ENCODE peak calls at places on chromosomes 7 and 10, in seven cellular contexts. L, D, R, E, Z, V and A are unnamed samples.

GRCh38 chr10:129568562-129569344 is 101.7 kb downstream of the MGMT start:
- DNase-seq in R (peak; percentile 10), V (no peak), E (no peak), Z (no peak), D (no peak), L (no peak), A (no peak)

GRCh38 chr7:4191046-4191445 is 491.0 kb upstream of the FOXK1 start:
- DNase-seq in L (no peak), V (no peak), E (no peak), Z (no peak), R (no peak), D (no peak), A (no peak)

GRCh38 chr7:128136215-128136597 is 104.9 kb upstream of the LEP start:
- DNase-seq in R (peak; percentile 55), L (no peak), D (no peak), V (no peak), E (no peak), Z (no peak), A (no peak)

GRCh38 chr10:128497660-128498377 is 371.6 kb upstream of the MKI67 start:
- DNase-seq in D (no peak), L (no peak), E (no peak), V (no peak), Z (no peak), R (no peak), A (no peak)

GRCh38 chr10:88232029-88232895 is 350.9 kb downstream of the RNLS start:
- DNase-seq in D (no peak), V (peak; percentile 90), Z (no peak), E (no peak), R (no peak), L (peak; percentile 48), A (no peak)

GRCh38 chr7:106883627-106884026 is 18.5 kb downstream of the PIK3CG start:
- DNase-seq in R (no peak), L (no peak), Z (no peak), E (no peak), D (no peak), V (no peak), A (peak; percentile 58)

GRCh38 chr10:21759232-21759631 is 225.2 kb downstream of the MLLT10 start:
- DNase-seq in Z (no peak), E (no peak), V (no peak), R (no peak), D (no peak), L (no peak), A (no peak)

GRCh38 chr7:50771120-50772002 is 11.3 kb downstream of the GRB10 start:
- DNase-seq in R (no peak), E (no peak), L (no peak), D (no peak), V (no peak), Z (no peak), A (no peak)

GRCh38 chr10:74039561-74040145 is 41.7 kb downstream of the VCL start:
- DNase-seq in L (peak; percentile 91), E (no peak), R (no peak), Z (no peak), V (no peak), D (no peak), A (no peak)

GRCh38 chr7:141722529-141722928 is 14.4 kb downstream of the WEE2 start:
- DNase-seq in R (no peak), E (no peak), L (no peak), V (no peak), Z (no peak), D (no peak), A (no peak)

GRCh38 chr10:103843854-103844567 is 11.4 kb downstream of the SH3PXD2A start:
- DNase-seq in E (no peak), V (peak; percentile 84), D (no peak), Z (no peak), R (no peak), L (peak; percentile 87), A (no peak)

GRCh38 chr10:12681250-12681649 is 320.3 kb downstream of the CCDC3 start:
- DNase-seq in V (no peak), Z (no peak), L (no peak), R (no peak), D (no peak), E (no peak), A (no peak)

GRCh38 chr10:124125305-124126116 is 32.1 kb upstream of the CHST15 start:
- DNase-seq in D (peak; percentile 42), R (peak; percentile 42), L (peak; percentile 51), V (peak; percentile 40), Z (no peak), E (no peak), A (no peak)

GRCh38 chr10:11270135-11270857 is 252.6 kb downstream of the CELF2 start:
- DNase-seq in R (peak; percentile 94), L (peak; percentile 67), D (peak; percentile 44), Z (peak; percentile 73), E (peak; percentile 54), V (peak; percentile 93), A (peak; percentile 76)

GRCh38 chr10:103660364-103661197 is 167.1 kb downstream of the NEURL1 start:
- DNase-seq in R (peak; percentile 24), L (peak; percentile 74), D (no peak), Z (no peak), V (peak; percentile 81), E (no peak), A (no peak)

GRCh38 chr10:11653758-11654471 is 42.5 kb upstream of the USP6NL start:
- DNase-seq in Z (no peak), R (no peak), D (no peak), L (no peak), V (no peak), E (no peak), A (no peak)

GRCh38 chr7:24975647-24976260 is 4.2 kb downstream of the OSBPL3 start:
- DNase-seq in E (no peak), D (no peak), V (no peak), L (no peak), Z (no peak), R (no peak), A (no peak)

GRCh38 chr10:125397608-125398007 is 237.2 kb upstream of the CTBP2 start:
- DNase-seq in E (no peak), Z (no peak), R (no peak), L (no peak), D (no peak), V (no peak), A (no peak)

GRCh38 chr7:30352169-30352568 is 67.8 kb downstream of the ZNRF2 start:
- DNase-seq in Z (no peak), D (peak; percentile 53), V (no peak), E (no peak), R (no peak), L (no peak), A (no peak)

GRCh38 chr7:55550010-55550409 is 22.3 kb downstream of the VOPP1 start:
- DNase-seq in L (no peak), Z (no peak), E (no peak), R (no peak), V (no peak), D (peak; percentile 82), A (no peak)

GRCh38 chr7:118259115-118259514 is 34.6 kb downstream of the ANKRD7 start:
- DNase-seq in L (peak; percentile 4), D (peak; percentile 19), E (no peak), V (no peak), R (no peak), Z (no peak), A (no peak)

GRCh38 chr7:100705341-100705752 is 574 bp upstream of the POP7 start:
- DNase-seq in D (peak; percentile 68), V (peak; percentile 94), L (peak; percentile 79), E (peak; percentile 75), R (peak; percentile 76), Z (peak; percentile 80), A (peak; percentile 90)

GRCh38 chr7:5426226-5426475 is 2.5 kb upstream of the TNRC18 start:
- DNase-seq in Z (no peak), L (peak; percentile 91), R (no peak), E (no peak), D (peak; percentile 60), V (no peak), A (no peak)

GRCh38 chr7:28955723-28956607 is 2.2 kb downstream of the TRIL start:
- DNase-seq in Z (peak; percentile 72), V (peak; percentile 89), R (peak; percentile 87), E (peak; percentile 39), D (peak; percentile 80), L (peak; percentile 66), A (peak; percentile 37)

GRCh38 chr10:126917375-126917774 is 12.1 kb downstream of the DOCK1 start:
- DNase-seq in R (no peak), E (no peak), Z (no peak), D (no peak), V (no peak), L (no peak), A (no peak)

DNA sequence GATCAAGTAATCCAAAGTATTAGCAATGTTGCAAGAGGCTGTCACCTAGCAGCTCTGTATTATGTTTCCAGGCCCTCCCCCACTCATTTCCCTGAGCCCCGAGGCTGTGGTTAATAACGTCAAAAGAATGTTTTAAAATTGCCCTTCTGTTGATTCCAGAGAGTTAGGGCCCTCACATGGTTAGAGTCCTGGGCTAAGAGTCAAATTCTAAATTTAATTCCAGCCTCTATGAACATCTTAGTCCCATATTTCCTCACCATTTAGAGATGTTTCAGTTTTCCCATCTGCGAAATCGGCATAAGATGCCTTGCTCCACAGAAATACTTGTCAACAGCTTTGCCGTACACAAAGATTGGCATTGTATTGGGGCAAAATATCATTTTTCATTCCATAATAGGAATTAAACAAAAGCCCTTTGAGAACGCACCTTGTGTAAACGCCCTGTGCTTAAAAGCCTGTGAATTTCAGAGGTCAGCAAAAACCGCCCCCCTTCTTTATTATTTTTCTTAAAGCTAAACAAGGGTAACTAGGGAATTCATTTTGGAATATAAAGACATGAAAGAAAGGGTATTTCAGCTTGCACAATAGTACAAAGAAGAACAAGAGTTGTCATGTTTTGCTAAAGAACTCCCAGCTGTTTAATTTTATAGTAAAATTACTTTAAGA is 135.8 kb downstream of the ARID5B start:
- DNase-seq in E (no peak), R (peak; percentile 62), Z (no peak), L (peak; percentile 59), D (peak; percentile 100), V (no peak), A (no peak)
- H3K4me3 ChIP-seq in E (no peak overlapping the region), R (no peak overlapping the region), Z (no peak overlapping the region), L (no peak overlapping the region), D (peak overlapping the region; percentile 46), V (no peak overlapping the region), A (no peak overlapping the region)

GRCh38 chr10:70990661-70991060 is 102.3 kb upstream of the PCBD1 start:
- DNase-seq in R (no peak), E (no peak), D (no peak), Z (no peak), V (no peak), L (no peak), A (no peak)
- H3K27me3 ChIP-seq in R (no peaks in the 10 kb centered on the region), E (no peaks in the 10 kb centered on the region), D (peaks cover 44% of the 10 kb centered on the region), Z (no peaks in the 10 kb centered on the region), V (no peaks in the 10 kb centered on the region), L (peaks cover 27% of the 10 kb centered on the region), A (peaks cover 4% of the 10 kb centered on the region)

GRCh38 chr7:71829499-71829898 is 582.6 kb downstream of the CALN1 start:
- DNase-seq in V (no peak), E (no peak), R (no peak), L (no peak), D (no peak), Z (no peak), A (no peak)
- H3K4me3 ChIP-seq in V (no peak overlapping the region), E (no peak overlapping the region), R (no peak overlapping the region), L (no peak overlapping the region), D (no peak overlapping the region), Z (no peak overlapping the region), A (no peak overlapping the region)

DNA sequence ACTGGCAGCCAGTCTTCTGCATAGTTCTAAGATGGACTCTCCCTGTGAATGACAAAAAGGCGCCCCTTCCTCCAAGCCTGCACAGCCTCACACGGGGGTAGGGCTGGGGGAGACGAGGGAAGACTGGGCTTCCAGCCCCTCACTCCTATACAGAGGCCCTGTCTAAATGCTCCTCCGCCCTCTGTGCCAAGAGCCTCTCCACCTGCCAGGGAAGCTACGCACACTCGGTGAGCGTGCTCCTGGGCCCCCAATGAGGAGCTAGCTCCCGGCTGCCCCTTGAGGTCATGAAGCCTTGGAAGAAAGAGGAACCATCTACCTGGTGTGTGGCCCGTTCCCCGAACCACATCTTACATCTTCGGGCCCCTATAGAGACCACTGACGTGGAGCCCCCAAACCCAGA is 54.8 kb downstream of the CRTAC1 start:
- DNase-seq in Z (no peak), R (no peak), D (no peak), E (no peak), V (no peak), L (no peak), A (no peak)
- H3K27me3 ChIP-seq in Z (peaks cover 35% of the 10 kb centered on the region), R (peaks cover 24% of the 10 kb centered on the region), D (peaks cover 96% of the 10 kb centered on the region), E (no peaks in the 10 kb centered on the region), V (no peaks in the 10 kb centered on the region), L (peaks cover 44% of the 10 kb centered on the region), A (no peaks in the 10 kb centered on the region)